ENCODE peak calls at places on chromosomes 13 and 19, in seven cellular contexts. O is GM12878, C is right lobe of liver, G is HCT116, F is upper lobe of left lung, X is heart left ventricle, L is A549. K is an unnamed sample.

GRCh38 chr13:98488736-98489135 is 88.2 kb downstream of the STK24 start:
- ATAC-seq in O (peak), C (no peak), G (no peak), F (no peak), X (no peak), L (no peak), K (no peak)

GRCh38 chr13:75219479-75220237 is 262.3 kb downstream of the TBC1D4 start:
- ATAC-seq in O (peak), C (peak), G (peak), F (peak), X (peak), L (peak), K (peak)

GRCh38 chr19:30320466-30320865 is 51.7 kb upstream of the ZNF536 start:
- ATAC-seq in O (no peak), C (no peak), G (no peak), F (no peak), X (no peak), L (no peak), K (no peak)

GRCh38 chr13:113361406-113361805 is 2.5 kb downstream of the GRTP1 start:
- ATAC-seq in O (peak), C (no peak), G (no peak), F (no peak), X (no peak), L (no peak), K (no peak)

GRCh38 chr19:51375504-51376221 is 3.2 kb upstream of the NKG7 start:
- ATAC-seq in O (peak), C (no peak), G (no peak), F (no peak), X (no peak), L (no peak), K (no peak)

GRCh38 chr19:18353378-18354005 is 13.1 kb downstream of the PGPEP1 start:
- ATAC-seq in O (no peak), C (no peak), G (no peak), F (no peak), X (no peak), L (no peak), K (no peak)

GRCh38 chr19:14361824-14362223 is 19.4 kb upstream of the ADGRE5 start:
- ATAC-seq in O (peak), C (no peak), G (no peak), F (no peak), X (no peak), L (peak), K (no peak)

GRCh38 chr13:76815344-76815743 is 70.9 kb downstream of the KCTD12 start:
- ATAC-seq in O (no peak), C (no peak), G (no peak), F (no peak), X (no peak), L (no peak), K (no peak)

GRCh38 chr13:25347156-25347555 is 24.6 kb upstream of the ATP8A2 start:
- ATAC-seq in O (no peak), C (no peak), G (no peak), F (no peak), X (no peak), L (no peak), K (no peak)

GRCh38 chr13:113838711-113839201 is 25.1 kb downstream of the GAS6 start:
- ATAC-seq in O (peak), C (no peak), G (no peak), F (no peak), X (no peak), L (no peak), K (no peak)

GRCh38 chr13:74039667-74040066 is 94.5 kb downstream of the KLF12 start:
- ATAC-seq in O (no peak), C (no peak), G (no peak), F (no peak), X (no peak), L (no peak), K (no peak)

DNA sequence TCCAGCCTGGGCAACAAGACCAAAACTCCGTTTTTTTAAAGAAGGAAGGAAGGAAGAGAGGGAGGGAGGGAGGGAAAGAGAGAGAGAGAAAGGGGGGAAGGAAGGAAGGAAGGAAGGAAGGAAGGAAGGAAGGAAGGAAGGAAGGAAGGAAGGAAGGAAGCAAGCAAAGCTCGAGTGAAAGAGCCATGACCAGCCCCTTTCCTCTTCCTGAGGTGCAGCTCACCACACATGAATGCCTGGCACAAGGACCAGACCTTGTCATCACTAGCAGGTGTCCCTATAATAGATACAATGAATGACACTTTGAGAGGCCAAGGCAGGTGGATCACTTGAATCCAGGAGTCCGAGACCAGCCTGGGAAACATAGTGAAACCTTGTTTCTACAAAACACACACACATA is 31.0 kb downstream of the SPRY2 start:
- ATAC-seq in O (no peak), C (no peak), G (no peak), F (no peak), X (no peak), L (no peak), K (no peak)
- TF ChIP-seq POLR2A in O (no peak), C (no peak), G (no peak), F (no peak), X (no peak), L (no peak), K (no peak)

DNA sequence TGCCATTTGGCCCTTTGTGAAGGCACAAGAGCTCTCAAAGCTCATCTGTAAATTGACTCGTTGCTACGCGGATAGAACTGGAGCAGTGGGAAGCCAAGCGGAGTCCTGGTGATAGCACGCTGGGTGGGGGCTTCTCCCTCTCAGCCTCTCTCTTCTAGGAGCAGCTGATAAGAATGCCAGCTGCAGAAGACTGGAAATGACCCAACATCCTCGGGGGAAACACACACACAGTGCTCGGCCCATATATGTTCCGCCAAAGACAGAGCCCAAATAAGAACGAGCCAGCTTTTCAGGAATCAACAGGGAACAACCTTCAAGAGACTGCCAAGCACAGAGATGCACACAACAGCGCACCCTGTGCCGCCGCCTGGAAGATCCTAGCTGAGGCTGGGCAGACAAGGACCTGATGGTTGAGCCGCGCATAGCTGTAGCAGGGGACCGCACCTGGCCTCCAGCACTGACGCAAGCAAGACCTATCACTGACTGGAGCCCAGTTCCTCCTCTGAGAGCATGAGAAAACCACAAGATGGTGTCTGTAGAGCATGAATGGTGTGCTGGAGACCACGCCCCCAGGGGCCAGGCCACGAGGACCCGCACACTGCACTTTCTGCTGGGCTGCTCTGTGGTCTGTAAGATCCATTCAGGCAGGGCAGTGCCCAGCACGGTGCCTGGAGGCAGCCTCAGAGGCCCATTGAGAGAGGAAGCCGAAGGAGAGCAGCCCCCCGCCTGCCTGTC is 16.0 kb upstream of the SLC35E1 start:
- ATAC-seq in O (peak), C (peak), G (no peak), F (peak), X (peak), L (no peak), K (peak)
- H3K4me3 ChIP-seq in O (peak), C (no peak), G (no peak), F (no peak), X (no peak), L (no peak), K (peak)

GRCh38 chr19:39432677-39433025 is 3.1 kb downstream of the RPS16 start:
- ATAC-seq in O (no peak), C (no peak), G (no peak), F (no peak), X (no peak), L (no peak), K (no peak)

GRCh38 chr19:39427707-39428106 is 8.0 kb downstream of the RPS16 start:
- ATAC-seq in O (no peak), C (no peak), G (no peak), F (no peak), X (no peak), L (no peak), K (no peak)

GRCh38 chr19:39433480-39434079 is 2.2 kb downstream of the RPS16 start:
- ATAC-seq in O (no peak), C (no peak), G (no peak), F (no peak), X (no peak), L (no peak), K (no peak)

GRCh38 chr19:39428309-39429112 is 7.2 kb downstream of the RPS16 start:
- ATAC-seq in O (no peak), C (peak), G (peak), F (peak), X (peak), L (peak), K (peak)

DNA sequence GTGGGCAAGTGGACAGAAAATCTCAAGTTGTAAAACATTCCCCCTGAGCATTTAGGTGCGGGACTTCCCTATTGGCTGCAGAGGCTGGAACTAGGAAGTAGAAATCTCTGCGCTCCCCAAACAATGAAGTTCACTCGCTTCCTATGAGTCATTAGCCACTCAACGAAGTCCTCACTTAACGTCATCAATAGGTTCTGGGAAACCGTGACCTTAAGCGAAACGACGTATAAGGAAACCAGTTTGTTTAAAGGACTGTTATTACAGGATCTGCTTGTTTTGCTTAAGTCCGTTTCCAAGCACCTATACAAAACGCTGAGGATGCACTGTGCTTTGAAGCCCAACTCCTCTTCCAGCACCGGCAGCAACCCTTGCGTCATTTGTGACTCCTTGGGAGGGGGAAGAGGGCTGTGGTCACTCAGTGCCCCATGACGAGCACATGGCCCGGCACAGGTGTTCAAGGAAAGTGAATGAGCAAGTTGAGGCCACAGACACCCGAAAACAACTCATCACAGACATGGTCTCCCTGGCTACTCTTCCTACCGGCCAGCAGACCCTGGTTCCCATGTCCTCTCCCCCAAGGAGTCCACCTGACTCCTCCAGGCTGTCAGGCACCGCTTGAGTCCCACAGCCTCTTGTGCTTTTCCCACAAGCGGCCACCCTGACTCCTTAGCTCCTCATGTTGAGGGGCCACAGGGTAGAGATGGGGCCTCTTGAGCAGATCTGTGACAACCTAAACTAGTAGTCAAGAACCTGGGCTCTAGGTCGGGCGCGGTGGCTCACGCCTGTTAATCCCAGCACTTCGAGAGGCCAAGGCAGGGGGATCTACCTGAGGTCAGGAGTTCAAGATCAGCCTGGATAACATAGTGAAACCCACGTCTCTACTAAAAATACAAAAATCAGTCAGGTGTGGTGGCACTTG is 4.8 kb downstream of the RPS16 start:
- ATAC-seq in O (peak), C (peak), G (peak), F (peak), X (peak), L (peak), K (peak)
- TF ChIP-seq POLR2A in O (peak), C (no peak), G (no peak), F (peak), X (no peak), L (peak), K (no peak)

GRCh38 chr13:110524484-110525254 is 36.9 kb downstream of the RAB20 start:
- ATAC-seq in O (no peak), C (peak), G (peak), F (peak), X (peak), L (no peak), K (no peak)
- H3K4me3 ChIP-seq in O (no peak), C (peak), G (no peak), F (no peak), X (no peak), L (no peak), K (no peak)

GRCh38 chr19:47109541-47110375 is 3.8 kb downstream of the ZC3H4 start:
- ATAC-seq in O (no peak), C (no peak), G (no peak), F (no peak), X (no peak), L (no peak), K (no peak)
- TF ChIP-seq POLR2A in O (peak), C (no peak), G (no peak), F (no peak), X (no peak), L (no peak), K (no peak)